ENCODE peak calls at places on chromosome 2, in eight cellular contexts. C, Q, N, Y, Z, T, V and W are unnamed samples.

GRCh38 chr2:7774481-7774880 is 857.3 kb downstream of the RNF144A start:
- DNase-seq in C (no peak), V (no peak), T (no peak), Z (no peak), Y (no peak), N (no peak), Q (no peak), W (no peak)

GRCh38 chr2:16821696-16822095 is 156.1 kb upstream of the CYRIA start:
- DNase-seq in T (no peak), V (no peak), Z (no peak), C (no peak), Y (no peak), N (peak), Q (no peak), W (no peak)

GRCh38 chr2:120760446-120761135 is 24.9 kb downstream of the GLI2 start:
- DNase-seq in N (no peak), Y (peak), T (peak), V (peak), Q (peak), C (no peak), Z (no peak), W (no peak)

GRCh38 chr2:41772697-41773096 is 275.1 kb upstream of the PKDCC start:
- DNase-seq in N (no peak), Z (no peak), V (no peak), Q (no peak), Y (no peak), C (no peak), T (no peak), W (no peak)

GRCh38 chr2:237864030-237864931 is 4.9 kb downstream of the RAMP1 start:
- DNase-seq in C (no peak), V (no peak), Y (no peak), T (peak), Z (no peak), N (no peak), Q (peak), W (no peak)

GRCh38 chr2:109352066-109352897 is 223.3 kb downstream of the SH3RF3 start:
- DNase-seq in Z (no peak), C (no peak), T (no peak), N (no peak), Y (no peak), Q (peak), V (no peak), W (no peak)

GRCh38 chr2:110837421-110838409 is 105.3 kb downstream of the ACOXL start:
- DNase-seq in Y (no peak), T (no peak), Z (no peak), N (no peak), Q (no peak), V (no peak), C (no peak), W (no peak)

GRCh38 chr2:8219631-8220393 is 462.0 kb upstream of the ID2 start:
- DNase-seq in V (no peak), T (peak), Q (peak), Y (no peak), N (no peak), C (no peak), Z (no peak), W (no peak)

GRCh38 chr2:94997981-94998920 is 27.3 kb upstream of the MAL start:
- DNase-seq in N (no peak), Z (no peak), Q (peak), C (no peak), V (no peak), Y (no peak), T (no peak), W (peak)

GRCh38 chr2:201781583-201782051 is 884 bp upstream of the ALS2 start:
- DNase-seq in V (peak), Z (no peak), Q (no peak), C (peak), T (no peak), Y (peak), N (no peak), W (peak)

GRCh38 chr2:63334910-63335309 is 253.4 kb downstream of the WDPCP start:
- DNase-seq in T (no peak), Q (no peak), V (no peak), Z (no peak), Y (no peak), C (no peak), N (no peak), W (no peak)

GRCh38 chr2:124561486-124561885 is 536.4 kb downstream of the CNTNAP5 start:
- DNase-seq in Z (no peak), Q (no peak), T (no peak), Y (no peak), N (no peak), V (no peak), C (no peak), W (no peak)

GRCh38 chr2:219570924-219571310 is 422 bp downstream of the OBSL1 start:
- DNase-seq in Y (peak), V (no peak), C (no peak), Z (peak), Q (peak), T (no peak), N (peak), W (no peak)

GRCh38 chr2:27990030-27990590 is 99.6 kb downstream of the BABAM2 start:
- DNase-seq in Y (no peak), Q (no peak), V (no peak), N (no peak), T (no peak), Z (no peak), C (no peak), W (no peak)

GRCh38 chr2:5691659-5692529 is at the start of gene SOX11:
- DNase-seq in N (no peak), Q (no peak), C (no peak), T (no peak), V (no peak), Y (peak), Z (no peak), W (no peak)

GRCh38 chr2:152445375-152445774 is 110.4 kb downstream of the FMNL2 start:
- DNase-seq in C (no peak), Z (no peak), Y (no peak), Q (no peak), N (no peak), V (no peak), T (no peak), W (no peak)

GRCh38 chr2:231467016-231467545 is 2.8 kb upstream of the NCL start:
- DNase-seq in Q (peak), C (no peak), Y (no peak), V (no peak), Z (no peak), T (no peak), N (no peak), W (no peak)

GRCh38 chr2:1736997-1737480 is 7.3 kb downstream of the PXDN start:
- DNase-seq in Y (peak), N (no peak), V (no peak), C (no peak), T (peak), Q (peak), Z (peak), W (no peak)

GRCh38 chr2:143802242-143802641 is 673.0 kb downstream of the ARHGAP15 start:
- DNase-seq in N (peak), C (no peak), Q (no peak), Y (peak), T (no peak), Z (peak), V (no peak), W (no peak)

GRCh38 chr2:233546774-233547173 is 19.8 kb downstream of the USP40 start:
- DNase-seq in Y (no peak), C (no peak), T (no peak), Z (no peak), N (no peak), Q (no peak), V (no peak), W (no peak)

GRCh38 chr2:64267699-64268098 is 123.5 kb upstream of the PELI1 start:
- DNase-seq in Q (no peak), C (no peak), T (no peak), N (no peak), Y (no peak), V (no peak), Z (no peak), W (no peak)

GRCh38 chr2:63465633-63466032 is 122.6 kb downstream of the WDPCP start:
- DNase-seq in N (no peak), V (no peak), Z (peak), Q (no peak), T (no peak), Y (peak), C (no peak), W (no peak)

GRCh38 chr2:206800501-206801416 is 35.4 kb downstream of the FASTKD2 start:
- DNase-seq in Q (peak), C (peak), Y (peak), V (peak), Z (peak), N (peak), T (peak), W (peak)

GRCh38 chr2:205705511-205706397 is 23.5 kb downstream of the NRP2 start:
- DNase-seq in Z (no peak), N (no peak), C (no peak), Q (no peak), V (no peak), T (no peak), Y (no peak), W (no peak)

GRCh38 chr2:205701509-205701908 is 19.2 kb downstream of the NRP2 start:
- DNase-seq in Z (peak), N (peak), V (no peak), Y (peak), T (no peak), Q (no peak), C (no peak), W (no peak)

GRCh38 chr2:205702576-205702975 is 20.3 kb downstream of the NRP2 start:
- DNase-seq in Y (no peak), Q (no peak), C (no peak), T (no peak), N (no peak), V (no peak), Z (no peak), W (no peak)

GRCh38 chr2:205704101-205704741 is 21.9 kb downstream of the NRP2 start:
- DNase-seq in Q (no peak), T (no peak), Y (peak), Z (peak), V (peak), C (no peak), N (no peak), W (no peak)

GRCh38 chr2:205703471-205703870 is 21.2 kb downstream of the NRP2 start:
- DNase-seq in C (no peak), Z (no peak), V (no peak), N (no peak), T (no peak), Y (no peak), Q (no peak), W (no peak)
- H3K4me3 ChIP-seq in C (no peak), Z (no peak), V (no peak), N (no peak), T (no peak), Y (no peak), Q (no peak), W (no peak)

GRCh38 chr2:190881480-190882326 is 1.1 kb downstream of the GLS start:
- DNase-seq in Q (peak), V (peak), Y (peak), T (peak), C (peak), Z (peak), N (peak), W (peak)

GRCh38 chr2:190881074-190881479 is 456 bp downstream of the GLS start:
- DNase-seq in C (no peak), V (no peak), Q (no peak), N (no peak), Z (no peak), Y (no peak), T (no peak), W (no peak)

GRCh38 chr2:190882327-190882766 is 1.7 kb downstream of the GLS start:
- DNase-seq in Y (no peak), N (no peak), C (no peak), V (no peak), Q (no peak), T (no peak), Z (no peak), W (no peak)

GRCh38 chr2:190880374-190881073 is at the start of gene GLS:
- DNase-seq in Z (peak), N (peak), V (peak), Q (peak), T (peak), Y (peak), C (peak), W (peak)

DNA sequence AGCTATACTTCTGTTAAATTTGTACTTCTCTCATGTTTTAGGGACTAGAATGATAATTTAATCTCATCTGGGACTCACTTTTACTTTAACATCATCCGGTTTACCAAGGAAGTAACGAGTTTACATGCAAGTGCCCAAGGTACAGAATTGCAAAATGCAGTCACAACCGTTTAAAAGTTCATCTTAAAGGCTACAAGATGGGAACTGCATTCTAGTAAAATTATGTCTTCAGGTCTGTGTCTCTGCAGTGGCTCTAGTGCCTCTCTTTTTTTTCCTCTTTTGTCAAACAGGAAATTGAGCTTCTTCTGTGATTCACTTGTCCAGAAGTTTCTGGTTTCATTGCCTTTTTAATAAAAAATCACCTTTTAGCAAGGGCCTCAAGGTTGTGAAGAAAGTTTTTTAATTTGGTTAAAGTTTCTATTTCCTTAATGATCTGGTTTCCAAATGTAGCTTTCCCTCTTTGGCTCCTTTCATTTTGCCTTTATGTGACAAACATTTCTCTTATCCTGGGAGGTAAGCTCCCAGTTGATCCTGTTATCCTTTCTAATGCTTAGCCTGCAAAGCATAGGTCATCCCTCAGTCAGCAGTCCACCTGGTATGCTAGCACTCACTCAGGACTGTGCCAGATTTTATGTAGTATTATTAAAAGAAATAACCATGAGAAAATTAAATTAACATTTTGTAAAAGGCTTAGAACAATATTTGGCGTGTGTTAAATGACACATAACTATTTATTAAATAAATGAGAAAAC is 2.4 kb downstream of the GLS start:
- DNase-seq in Y (no peak), C (no peak), V (no peak), N (peak), T (no peak), Z (no peak), Q (no peak), W (no peak)
- H3K4me3 ChIP-seq in Y (peak), C (peak), V (no peak), N (peak), T (peak), Z (peak), Q (peak), W (no peak)

GRCh38 chr2:165952085-165952484 is 1.5 kb downstream of the TTC21B start:
- DNase-seq in Q (no peak), Y (no peak), V (no peak), C (no peak), N (no peak), Z (no peak), T (no peak), W (no peak)
- H3K4me3 ChIP-seq in Q (no peak), Y (no peak), V (no peak), C (no peak), N (no peak), Z (peak), T (peak), W (no peak)

GRCh38 chr2:97715951-97716694 is 2.7 kb downstream of the ZAP70 start:
- DNase-seq in Q (peak), V (no peak), T (no peak), Z (no peak), Y (no peak), N (no peak), C (no peak), W (no peak)
- H3K4me3 ChIP-seq in Q (no peak), V (no peak), T (no peak), Z (no peak), Y (no peak), N (no peak), C (no peak), W (no peak)

DNA sequence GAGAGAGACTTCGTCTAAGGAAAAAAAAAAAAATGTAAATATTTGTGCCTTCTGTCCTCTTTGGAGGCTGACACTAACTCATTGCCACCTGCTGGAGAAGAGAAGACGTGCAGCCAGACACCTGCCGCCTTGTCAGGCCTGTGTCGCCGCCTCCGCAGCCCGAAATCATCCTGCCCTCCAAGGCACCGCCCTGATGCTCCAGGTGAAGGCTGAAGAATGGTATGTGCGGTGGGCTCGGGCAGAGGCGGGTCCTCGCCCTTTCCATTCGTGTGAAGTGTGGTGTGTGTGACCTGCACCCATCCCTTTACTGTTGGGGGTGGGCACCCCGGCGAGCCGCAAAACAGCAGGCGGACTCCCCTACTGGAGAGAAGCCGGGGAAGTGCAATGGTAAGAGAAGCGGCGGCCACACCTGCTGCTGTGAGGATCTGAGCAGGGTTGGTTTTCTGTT is 60.4 kb downstream of the FAM161A start:
- DNase-seq in T (peak), N (peak), Y (peak), C (peak), Q (no peak), V (peak), Z (peak), W (peak)
- H3K4me3 ChIP-seq in T (peak), N (no peak), Y (peak), C (no peak), Q (no peak), V (no peak), Z (no peak), W (no peak)

DNA sequence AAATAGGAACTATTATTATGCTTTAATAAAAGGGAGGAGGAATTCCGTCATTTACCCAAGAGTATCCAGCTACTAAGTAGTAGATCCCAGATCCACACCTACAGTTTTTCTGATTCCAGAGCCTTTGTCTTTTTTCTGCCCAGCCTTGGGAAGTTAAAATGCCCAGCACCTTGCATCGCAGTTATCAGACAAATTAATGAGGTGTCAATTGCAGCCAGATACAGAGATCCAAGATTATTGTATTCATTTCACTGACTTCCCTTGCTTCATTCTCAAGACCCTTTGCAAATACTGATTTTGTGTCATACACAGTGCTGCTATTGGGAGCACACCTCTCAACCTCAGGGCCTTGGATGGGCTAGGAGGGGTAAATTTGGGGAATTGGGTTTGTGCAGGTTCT is 1.1 kb downstream of the IL18R1 start:
- DNase-seq in V (no peak), Q (no peak), Z (no peak), C (no peak), T (no peak), N (no peak), Y (no peak), W (no peak)
- H3K4me3 ChIP-seq in V (no peak), Q (no peak), Z (no peak), C (no peak), T (peak), N (peak), Y (peak), W (no peak)